ENCODE peak calls at places on chromosomes 1 and 21, in six cellular contexts. Y is tibial nerve, X is NB4, Z is body of pancreas, B is stomach, V is A549. N is an unnamed sample.

GRCh38 chr1:93607814-93608187 is 73.8 kb downstream of the BCAR3 start:
- DNase-seq in B (no peak), Z (no peak), X (no peak), V (no peak), Y (no peak), N (no peak)

GRCh38 chr1:60156371-60156770 is 82.8 kb upstream of the C1orf87 start:
- DNase-seq in X (no peak), Y (no peak), B (no peak), Z (no peak), V (no peak), N (no peak)

GRCh38 chr1:159474926-159475325 is 35.4 kb downstream of the OR10J1 start:
- DNase-seq in Y (no peak), Z (no peak), X (no peak), B (no peak), V (no peak), N (no peak)

GRCh38 chr21:27802816-27803475 is 836.1 kb upstream of the ADAMTS5 start:
- DNase-seq in B (peak; percentile 44), V (no peak), X (peak; percentile 39), Z (no peak), Y (no peak), N (no peak)

GRCh38 chr1:30403732-30404131 is 319.7 kb downstream of the MATN1 start:
- DNase-seq in Z (no peak), B (no peak), X (no peak), Y (no peak), V (no peak), N (no peak)

GRCh38 chr21:28602581-28602980 is 390.1 kb downstream of the LTN1 start:
- DNase-seq in Z (no peak), X (no peak), Y (no peak), B (no peak), V (no peak), N (no peak)

GRCh38 chr1:16430598-16430997 is 6.6 kb downstream of the SPATA21 start:
- DNase-seq in X (peak; percentile 36), Y (no peak), B (no peak), V (peak; percentile 22), Z (no peak), N (no peak)

GRCh38 chr1:165717918-165718515 is 19.7 kb upstream of the ALDH9A1 start:
- DNase-seq in B (peak; percentile 49), Y (no peak), Z (peak; percentile 44), X (peak; percentile 74), V (peak; percentile 62), N (no peak)

GRCh38 chr1:35505911-35506798 is 51.0 kb downstream of the KIAA0319L start:
- DNase-seq in B (peak; percentile 43), X (peak; percentile 94), V (no peak), Z (peak; percentile 56), Y (no peak), N (no peak)

GRCh38 chr1:235069577-235070563 is 58.8 kb downstream of the TOMM20 start:
- DNase-seq in V (peak; percentile 47), X (no peak), Y (peak; percentile 50), Z (peak; percentile 96), B (peak; percentile 95), N (peak; percentile 93)

GRCh38 chr1:46948629-46949282 is 7.5 kb upstream of the CYP4A11 start:
- DNase-seq in Z (peak; percentile 26), V (no peak), X (no peak), Y (no peak), B (peak; percentile 57), N (no peak)

GRCh38 chr1:157156058-157156541 is 17.9 kb upstream of the ETV3 start:
- DNase-seq in Y (peak; percentile 51), Z (peak; percentile 75), B (peak; percentile 82), X (peak; percentile 84), V (peak; percentile 62), N (peak; percentile 95)

GRCh38 chr1:197776348-197777082 is 1.2 kb upstream of the DENND1B start:
- DNase-seq in V (no peak), Y (no peak), B (no peak), X (peak; percentile 78), Z (no peak), N (no peak)

GRCh38 chr1:32540589-32540988 is 1.4 kb downstream of the ZBTB8A start:
- DNase-seq in V (no peak), B (no peak), Y (no peak), X (peak; percentile 9), Z (no peak), N (no peak)

GRCh38 chr1:178958491-178958890 is 67.2 kb upstream of the FAM20B start:
- DNase-seq in Y (no peak), B (no peak), Z (no peak), V (no peak), X (no peak), N (no peak)

GRCh38 chr1:206472454-206472853 is 2.2 kb downstream of the IKBKE start:
- DNase-seq in V (no peak), X (peak; percentile 97), Y (no peak), B (no peak), Z (no peak), N (no peak)

GRCh38 chr1:201020647-201021332 is 2.7 kb downstream of the KIF21B start:
- DNase-seq in Y (no peak), X (peak; percentile 53), Z (peak; percentile 64), V (peak; percentile 78), B (no peak), N (no peak)

GRCh38 chr21:41411449-41412089 is 14.5 kb upstream of the MX1 start:
- DNase-seq in X (peak; percentile 31), Y (no peak), Z (peak; percentile 58), B (peak; percentile 74), V (no peak), N (no peak)

GRCh38 chr1:53616927-53617326 is 122.0 kb downstream of the GLIS1 start:
- DNase-seq in Z (peak; percentile 7), X (no peak), Y (no peak), V (no peak), B (peak; percentile 16), N (peak; percentile 69)

GRCh38 chr1:41428736-41429640 is 55.5 kb downstream of the EDN2 start:
- DNase-seq in X (no peak), Y (no peak), B (no peak), V (no peak), Z (no peak), N (no peak)

DNA sequence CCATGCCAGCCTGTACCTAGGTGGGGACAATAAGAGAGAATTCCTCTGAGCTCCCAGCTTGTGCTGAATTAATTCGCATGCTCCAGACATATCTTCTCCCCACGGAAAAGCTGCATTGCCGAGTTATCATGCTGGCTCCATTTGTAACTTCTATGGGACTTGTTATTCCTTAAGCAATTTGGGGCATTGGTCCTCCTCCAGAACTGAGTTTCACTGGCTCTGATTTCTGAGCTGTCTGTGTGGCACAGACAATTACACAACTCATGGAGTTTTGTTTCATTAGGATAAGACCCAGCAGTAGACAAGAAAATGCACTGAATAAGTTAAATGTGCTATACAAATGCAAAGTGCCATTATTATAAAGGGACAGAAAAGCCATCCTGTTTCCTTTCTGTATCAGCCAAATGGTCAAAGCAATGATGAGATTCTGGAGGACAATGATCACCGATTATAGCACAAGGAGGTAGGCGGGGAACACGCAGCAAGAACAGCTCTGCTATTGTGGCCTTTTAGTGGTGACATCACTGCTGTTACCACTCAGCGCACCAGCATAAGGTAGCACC is 81.9 kb downstream of the CNIH3 start:
- DNase-seq in X (no peak), V (no peak), Z (no peak), Y (no peak), B (no peak), N (no peak)
- TF ChIP-seq POLR2A in X (no peak), V (no peak), Z (no peak), Y (no peak), B (no peak), N (no peak)

DNA sequence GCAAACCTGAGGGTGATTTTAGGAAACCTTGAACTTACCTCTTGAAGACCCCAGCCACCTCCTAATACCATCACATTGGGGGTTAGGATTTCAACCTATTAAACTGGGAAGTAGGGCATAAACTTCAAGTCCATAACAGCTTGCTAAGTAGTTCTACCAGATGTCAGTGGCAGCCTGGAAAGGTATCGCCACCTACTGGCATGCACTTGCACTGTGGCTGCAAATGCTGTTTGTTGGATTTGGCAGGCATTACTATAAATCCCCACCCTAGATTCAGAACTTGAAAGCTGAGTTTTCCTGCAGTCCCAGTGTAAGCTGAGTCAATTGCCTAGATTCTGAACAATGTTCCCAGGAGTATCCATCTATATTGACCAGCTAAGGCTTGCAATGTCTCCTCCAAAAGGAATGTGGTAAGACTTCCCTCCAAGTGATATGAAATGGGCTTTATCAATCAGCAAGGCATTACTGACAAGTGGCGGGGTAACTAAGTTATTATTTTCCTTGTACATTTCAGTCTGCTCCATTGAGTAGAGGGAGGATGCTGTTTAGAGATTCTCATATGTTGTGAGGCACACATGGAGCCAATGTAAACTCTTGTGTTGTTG is 474.5 kb downstream of the PTPRC start:
- DNase-seq in Y (no peak), X (peak; percentile 91), Z (peak; percentile 14), V (peak; percentile 2), B (peak; percentile 34), N (no peak)
- TF ChIP-seq CTCF in Y (no peak), X (peak; percentile 91), Z (peak; percentile 18), V (peak; percentile 48), B (peak; percentile 50), N (no peak)

GRCh38 chr1:2036287-2036686 is 13.9 kb upstream of the PRKCZ start:
- DNase-seq in B (no peak), Y (no peak), X (no peak), Z (no peak), V (no peak), N (no peak)

GRCh38 chr1:2032737-2033136 is 13.6 kb downstream of the GABRD start:
- DNase-seq in X (no peak), Y (no peak), V (no peak), Z (no peak), B (no peak), N (no peak)

GRCh38 chr1:2031546-2032540 is 12.7 kb downstream of the GABRD start:
- DNase-seq in Y (no peak), Z (no peak), V (no peak), B (no peak), X (no peak), N (no peak)

GRCh38 chr1:2030076-2030870 is 11.1 kb downstream of the GABRD start:
- DNase-seq in B (no peak), X (no peak), Z (no peak), V (no peak), Y (no peak), N (no peak)

DNA sequence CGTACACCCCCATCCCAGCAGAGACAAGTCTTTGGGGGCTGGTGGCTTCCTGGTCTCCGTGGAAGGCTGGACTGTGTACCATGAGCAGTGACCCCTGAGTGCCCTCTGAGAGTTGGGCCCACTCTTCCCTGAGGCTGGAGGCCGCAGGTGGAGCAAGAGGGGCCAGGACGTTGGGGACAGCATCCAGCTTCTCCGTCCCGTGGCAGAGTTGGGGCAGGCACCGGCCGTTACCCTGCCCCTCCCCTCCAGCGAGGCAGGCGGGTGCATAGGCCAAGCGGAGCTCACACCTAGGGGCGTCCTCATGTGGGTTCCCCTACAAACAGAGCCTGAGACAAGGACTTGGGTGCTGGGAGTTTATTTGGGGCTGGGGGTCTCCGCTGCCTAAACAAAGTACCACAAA is 14.0 kb downstream of the GABRD start:
- DNase-seq in V (no peak), B (no peak), Y (no peak), X (no peak), Z (no peak), N (no peak)
- H3K4me3 ChIP-seq in V (no peak overlapping the region), B (no peak overlapping the region), Y (no peak overlapping the region), X (no peak overlapping the region), Z (no peak overlapping the region), N (no peak overlapping the region)

DNA sequence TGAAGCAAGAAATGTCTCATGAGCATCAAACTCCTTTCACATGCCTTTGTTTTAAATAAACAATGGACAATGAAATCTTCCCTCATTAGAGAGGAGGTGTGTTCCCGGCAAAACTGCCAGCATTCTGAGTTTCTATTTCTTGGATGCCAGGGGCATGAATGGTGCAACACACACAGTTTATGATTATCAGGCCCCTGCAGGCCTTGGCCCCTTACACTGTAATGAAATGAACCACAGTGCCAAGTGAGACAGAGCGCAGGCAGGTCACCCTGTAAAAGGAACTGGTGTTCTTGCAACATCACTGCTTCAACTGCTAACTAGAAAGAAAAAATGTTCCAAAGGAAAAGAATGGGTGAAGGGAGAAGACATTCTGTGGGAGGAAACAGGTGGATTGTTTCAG is 3.8 kb upstream of the PIGC start:
- DNase-seq in Y (no peak), V (no peak), Z (no peak), B (no peak), X (peak; percentile 89), N (no peak)
- TF ChIP-seq POLR2A in Y (no peak), V (no peak), Z (no peak), B (no peak), X (no peak), N (no peak)